ENCODE peak calls at places on chromosome 9, in ten cellular contexts. N is activated CD8-positive, alpha-beta memory T cell treated with anti-CD3 and anti-CD28 coated beads for 4 hours; G is SW480; D is esophagus muscularis mucosa; A is GM18507; H is type B pancreatic cell; U is glutamatergic neuron; S is activated T-cell treated with anti-CD3 and anti-CD28 coated beads for 1 hour; J is GM13976; F is astrocyte of the spinal cord. W is an unnamed sample.
A peak's percentile ranks its signal among the peaks of the same experiment; 100 is the strongest.

GRCh38 chr9:33884856-33885701 is 68.1 kb downstream of the UBE2R2 start:
- DNase-seq in N (no peak), G (no peak), D (no peak), A (no peak), H (no peak), U (no peak), S (no peak), J (no peak), F (peak; percentile 63), W (no peak)

GRCh38 chr9:35520404-35520790 is 30.5 kb downstream of the RUSC2 start:
- DNase-seq in N (no peak), G (no peak), D (no peak), A (no peak), H (no peak), U (no peak), S (no peak), J (no peak), F (no peak), W (no peak)

GRCh38 chr9:16039988-16040761 is 487.3 kb downstream of the CCDC171 start:
- DNase-seq in N (no peak), G (peak; percentile 47), D (no peak), A (no peak), H (no peak), U (no peak), S (no peak), J (no peak), F (peak; percentile 87), W (no peak)

GRCh38 chr9:100428871-100429654 is 2.1 kb downstream of the MSANTD3 start:
- DNase-seq in N (no peak), G (peak; percentile 95), D (no peak), A (no peak), H (no peak), U (no peak), S (no peak), J (no peak), F (peak; percentile 98), W (no peak)

GRCh38 chr9:22124263-22125011 is 115.3 kb upstream of the CDKN2B start:
- DNase-seq in N (no peak), G (peak; percentile 82), D (no peak), A (no peak), H (no peak), U (no peak), S (no peak), J (no peak), F (no peak), W (no peak)

GRCh38 chr9:134101623-134102149 is 33.9 kb upstream of the BRD3 start:
- DNase-seq in N (no peak), G (no peak), D (no peak), A (no peak), H (no peak), U (no peak), S (no peak), J (no peak), F (no peak), W (no peak)

GRCh38 chr9:92147030-92147853 is 32.0 kb upstream of the SPTLC1 start:
- DNase-seq in N (no peak), G (peak; percentile 85), D (no peak), A (peak; percentile 26), H (no peak), U (no peak), S (no peak), J (peak; percentile 58), F (peak; percentile 94), W (no peak)

GRCh38 chr9:87862536-87863268 is 20.0 kb upstream of the SPATA31E1 start:
- DNase-seq in N (no peak), G (peak; percentile 34), D (no peak), A (no peak), H (no peak), U (no peak), S (no peak), J (no peak), F (peak; percentile 69), W (no peak)

GRCh38 chr9:5531251-5531972 is 21.1 kb downstream of the PDCD1LG2 start:
- DNase-seq in N (no peak), G (no peak), D (no peak), A (no peak), H (no peak), U (no peak), S (no peak), J (no peak), F (no peak), W (no peak)

GRCh38 chr9:88373018-88373417 is 15.2 kb upstream of the SPIN1 start:
- DNase-seq in N (no peak), G (no peak), D (no peak), A (no peak), H (no peak), U (no peak), S (no peak), J (no peak), F (no peak), W (no peak)